ENCODE peak calls at places on chromosomes 13 and 19, in four cellular contexts. E, U, L and C are unnamed samples.

GRCh38 chr19:778910-779653 is 18.2 kb upstream of the PTBP1 start:
- DNase-seq in E (peak; percentile 37), U (no peak), L (no peak), C (peak; percentile 92)

GRCh38 chr13:77975358-77976042 is 56.9 kb upstream of the EDNRB start:
- DNase-seq in E (no peak), U (no peak), L (no peak), C (no peak)

GRCh38 chr19:18978616-18979015 is 37.6 kb upstream of the HOMER3 start:
- DNase-seq in E (no peak), U (no peak), L (no peak), C (no peak)

GRCh38 chr19:34220472-34221063 is 33.8 kb upstream of the GARRE1 start:
- DNase-seq in E (no peak), U (peak; percentile 72), L (peak; percentile 59), C (peak; percentile 88)

GRCh38 chr13:97074618-97075017 is 80.3 kb upstream of the OXGR1 start:
- DNase-seq in E (no peak), U (no peak), L (no peak), C (no peak)

GRCh38 chr19:18143902-18144301 is 9.1 kb upstream of the PIK3R2 start:
- DNase-seq in E (no peak), U (no peak), L (no peak), C (no peak)

GRCh38 chr19:58021541-58022282 is 12.1 kb upstream of the ZSCAN1 start:
- DNase-seq in E (no peak), U (no peak), L (peak; percentile 25), C (peak; percentile 18)

GRCh38 chr13:38752726-38753125 is 65.8 kb downstream of the FREM2 start:
- DNase-seq in E (no peak), U (no peak), L (no peak), C (no peak)

GRCh38 chr19:31510635-31511034 is 161.4 kb upstream of the TSHZ3 start:
- DNase-seq in E (no peak), U (no peak), L (no peak), C (no peak)

GRCh38 chr13:113897161-113897560 is 33.3 kb upstream of the GAS6 start:
- DNase-seq in E (peak; percentile 67), U (no peak), L (no peak), C (peak; percentile 4)